ENCODE peak calls at places on chromosomes 1 and 21, in ten cellular contexts. One of them, this sample, is unnamed.

GRCh38 chr1:226738421-226738994 is 574 bp downstream of the ITPKB start:
- DNase-seq in GM23338: peak
- DNase-seq in heart left ventricle: no peak
- DNase-seq in stomach: peak
- DNase-seq in AG10803: peak
- DNase-seq in CD8-positive, alpha-beta T cell: no peak
- DNase-seq in K562: no peak
- DNase-seq in colonic mucosa: peak
- DNase-seq in tibial nerve: no peak
- DNase-seq in AG09309: no peak
- DNase-seq in this sample: peak

GRCh38 chr21:28215214-28215954 is 777.3 kb downstream of the LTN1 start:
- DNase-seq in GM23338: no peak
- DNase-seq in tibial nerve: no peak
- DNase-seq in heart left ventricle: peak
- DNase-seq in AG10803: peak
- DNase-seq in K562: no peak
- DNase-seq in AG09309: peak
- DNase-seq in stomach: no peak
- DNase-seq in CD8-positive, alpha-beta T cell: no peak
- DNase-seq in colonic mucosa: no peak
- DNase-seq in this sample: no peak

GRCh38 chr1:36183309-36183856 is 27.4 kb downstream of the MAP7D1 start:
- DNase-seq in colonic mucosa: no peak
- DNase-seq in GM23338: no peak
- DNase-seq in AG10803: peak
- DNase-seq in AG09309: no peak
- DNase-seq in tibial nerve: no peak
- DNase-seq in stomach: no peak
- DNase-seq in CD8-positive, alpha-beta T cell: no peak
- DNase-seq in K562: no peak
- DNase-seq in heart left ventricle: no peak
- DNase-seq in this sample: no peak

GRCh38 chr1:224114787-224115175 is 870 bp downstream of the FBXO28 start:
- DNase-seq in CD8-positive, alpha-beta T cell: no peak
- DNase-seq in tibial nerve: no peak
- DNase-seq in stomach: no peak
- DNase-seq in GM23338: peak
- DNase-seq in heart left ventricle: no peak
- DNase-seq in AG09309: no peak
- DNase-seq in AG10803: peak
- DNase-seq in K562: no peak
- DNase-seq in colonic mucosa: no peak
- DNase-seq in this sample: no peak

GRCh38 chr1:64163972-64164371 is 39.5 kb upstream of the UBE2U start:
- DNase-seq in colonic mucosa: no peak
- DNase-seq in AG09309: peak
- DNase-seq in K562: no peak
- DNase-seq in CD8-positive, alpha-beta T cell: no peak
- DNase-seq in stomach: no peak
- DNase-seq in AG10803: peak
- DNase-seq in GM23338: peak
- DNase-seq in heart left ventricle: no peak
- DNase-seq in tibial nerve: no peak
- DNase-seq in this sample: peak

GRCh38 chr1:245807954-245808719 is 653.4 kb downstream of the KIF26B start:
- DNase-seq in colonic mucosa: no peak
- DNase-seq in GM23338: no peak
- DNase-seq in CD8-positive, alpha-beta T cell: no peak
- DNase-seq in stomach: no peak
- DNase-seq in heart left ventricle: no peak
- DNase-seq in AG10803: no peak
- DNase-seq in K562: no peak
- DNase-seq in AG09309: no peak
- DNase-seq in tibial nerve: no peak
- DNase-seq in this sample: no peak

GRCh38 chr1:75550559-75550958 is 60.4 kb downstream of the SLC44A5 start:
- DNase-seq in stomach: no peak
- DNase-seq in colonic mucosa: no peak
- DNase-seq in CD8-positive, alpha-beta T cell: no peak
- DNase-seq in AG09309: no peak
- DNase-seq in K562: no peak
- DNase-seq in tibial nerve: no peak
- DNase-seq in heart left ventricle: no peak
- DNase-seq in GM23338: no peak
- DNase-seq in AG10803: no peak
- DNase-seq in this sample: no peak

GRCh38 chr1:13702425-13703127 is 2.6 kb downstream of the PRDM2 start:
- DNase-seq in AG09309: no peak
- DNase-seq in K562: no peak
- DNase-seq in GM23338: no peak
- DNase-seq in CD8-positive, alpha-beta T cell: peak
- DNase-seq in heart left ventricle: no peak
- DNase-seq in stomach: no peak
- DNase-seq in colonic mucosa: no peak
- DNase-seq in tibial nerve: no peak
- DNase-seq in AG10803: no peak
- DNase-seq in this sample: no peak

GRCh38 chr1:117967472-117967871 is 37.9 kb downstream of the WDR3 start:
- DNase-seq in GM23338: peak
- DNase-seq in tibial nerve: no peak
- DNase-seq in AG10803: peak
- DNase-seq in heart left ventricle: no peak
- DNase-seq in colonic mucosa: no peak
- DNase-seq in stomach: no peak
- DNase-seq in CD8-positive, alpha-beta T cell: no peak
- DNase-seq in K562: no peak
- DNase-seq in AG09309: peak
- DNase-seq in this sample: peak

GRCh38 chr1:199545780-199546179 is 481.7 kb upstream of the NR5A2 start:
- DNase-seq in colonic mucosa: no peak
- DNase-seq in GM23338: peak
- DNase-seq in K562: no peak
- DNase-seq in stomach: no peak
- DNase-seq in AG09309: no peak
- DNase-seq in CD8-positive, alpha-beta T cell: no peak
- DNase-seq in heart left ventricle: no peak
- DNase-seq in tibial nerve: no peak
- DNase-seq in AG10803: no peak
- DNase-seq in this sample: no peak

GRCh38 chr1:115062542-115063004 is 26.7 kb downstream of the TSPAN2 start:
- DNase-seq in stomach: peak
- DNase-seq in AG10803: peak
- DNase-seq in K562: no peak
- DNase-seq in heart left ventricle: peak
- DNase-seq in GM23338: no peak
- DNase-seq in AG09309: no peak
- DNase-seq in colonic mucosa: peak
- DNase-seq in tibial nerve: no peak
- DNase-seq in CD8-positive, alpha-beta T cell: peak
- DNase-seq in this sample: peak

GRCh38 chr1:171742577-171742922 is 685 bp upstream of the VAMP4 start:
- DNase-seq in AG10803: peak
- DNase-seq in AG09309: no peak
- DNase-seq in GM23338: peak
- DNase-seq in stomach: peak
- DNase-seq in K562: peak
- DNase-seq in colonic mucosa: peak
- DNase-seq in CD8-positive, alpha-beta T cell: no peak
- DNase-seq in heart left ventricle: peak
- DNase-seq in tibial nerve: peak
- DNase-seq in this sample: no peak

GRCh38 chr1:112707217-112708001 is 482 bp upstream of the RHOC start:
- DNase-seq in tibial nerve: peak
- DNase-seq in AG09309: peak
- DNase-seq in K562: peak
- DNase-seq in colonic mucosa: peak
- DNase-seq in stomach: peak
- DNase-seq in heart left ventricle: peak
- DNase-seq in CD8-positive, alpha-beta T cell: peak
- DNase-seq in AG10803: peak
- DNase-seq in GM23338: peak
- DNase-seq in this sample: peak

GRCh38 chr1:113198806-113199205 is 125.8 kb downstream of the LRIG2 start:
- DNase-seq in colonic mucosa: no peak
- DNase-seq in heart left ventricle: no peak
- DNase-seq in tibial nerve: no peak
- DNase-seq in CD8-positive, alpha-beta T cell: no peak
- DNase-seq in GM23338: no peak
- DNase-seq in stomach: no peak
- DNase-seq in K562: no peak
- DNase-seq in AG10803: no peak
- DNase-seq in AG09309: no peak
- DNase-seq in this sample: no peak

GRCh38 chr1:28258628-28259251 is 578 bp upstream of the SESN2 start:
- DNase-seq in AG09309: no peak
- DNase-seq in stomach: no peak
- DNase-seq in K562: peak
- DNase-seq in colonic mucosa: no peak
- DNase-seq in GM23338: no peak
- DNase-seq in CD8-positive, alpha-beta T cell: no peak
- DNase-seq in heart left ventricle: no peak
- DNase-seq in AG10803: peak
- DNase-seq in tibial nerve: no peak
- DNase-seq in this sample: no peak
- H3K4me3 ChIP-seq in AG09309: peak
- H3K4me3 ChIP-seq in stomach: peak
- H3K4me3 ChIP-seq in K562: peak
- H3K4me3 ChIP-seq in colonic mucosa: peak
- H3K4me3 ChIP-seq in GM23338: peak
- H3K4me3 ChIP-seq in CD8-positive, alpha-beta T cell: peak
- H3K4me3 ChIP-seq in heart left ventricle: no peak
- H3K4me3 ChIP-seq in AG10803: peak
- H3K4me3 ChIP-seq in tibial nerve: peak
- H3K4me3 ChIP-seq in this sample: peak

GRCh38 chr1:87120779-87121178 is 206.3 kb downstream of the HS2ST1 start:
- DNase-seq in AG09309: no peak
- DNase-seq in stomach: no peak
- DNase-seq in CD8-positive, alpha-beta T cell: no peak
- DNase-seq in AG10803: no peak
- DNase-seq in GM23338: peak
- DNase-seq in heart left ventricle: no peak
- DNase-seq in colonic mucosa: no peak
- DNase-seq in tibial nerve: no peak
- DNase-seq in K562: peak
- DNase-seq in this sample: no peak
- TF ChIP-seq CTCF in AG09309: peak
- TF ChIP-seq CTCF in stomach: no peak
- TF ChIP-seq CTCF in CD8-positive, alpha-beta T cell: no peak
- TF ChIP-seq CTCF in AG10803: peak
- TF ChIP-seq CTCF in GM23338: peak
- TF ChIP-seq CTCF in heart left ventricle: peak
- TF ChIP-seq CTCF in colonic mucosa: no peak
- TF ChIP-seq CTCF in tibial nerve: no peak
- TF ChIP-seq CTCF in K562: peak
- TF ChIP-seq CTCF in this sample: peak

GRCh38 chr1:10638559-10639300 is 157.7 kb downstream of the CASZ1 start:
- DNase-seq in AG10803: no peak
- DNase-seq in GM23338: peak
- DNase-seq in K562: no peak
- DNase-seq in heart left ventricle: no peak
- DNase-seq in tibial nerve: no peak
- DNase-seq in stomach: no peak
- DNase-seq in CD8-positive, alpha-beta T cell: no peak
- DNase-seq in AG09309: no peak
- DNase-seq in colonic mucosa: no peak
- DNase-seq in this sample: no peak
- H3K4me3 ChIP-seq in AG10803: no peak
- H3K4me3 ChIP-seq in GM23338: peak
- H3K4me3 ChIP-seq in K562: no peak
- H3K4me3 ChIP-seq in heart left ventricle: no peak
- H3K4me3 ChIP-seq in tibial nerve: peak
- H3K4me3 ChIP-seq in stomach: peak
- H3K4me3 ChIP-seq in CD8-positive, alpha-beta T cell: no peak
- H3K4me3 ChIP-seq in AG09309: no peak
- H3K4me3 ChIP-seq in colonic mucosa: no peak
- H3K4me3 ChIP-seq in this sample: peak

GRCh38 chr1:23066075-23066474 is 46.8 kb downstream of the KDM1A start:
- DNase-seq in heart left ventricle: no peak
- DNase-seq in GM23338: no peak
- DNase-seq in tibial nerve: no peak
- DNase-seq in AG09309: no peak
- DNase-seq in CD8-positive, alpha-beta T cell: no peak
- DNase-seq in K562: no peak
- DNase-seq in colonic mucosa: no peak
- DNase-seq in stomach: no peak
- DNase-seq in AG10803: no peak
- DNase-seq in this sample: no peak
- TF ChIP-seq CTCF in heart left ventricle: no peak
- TF ChIP-seq CTCF in GM23338: no peak
- TF ChIP-seq CTCF in tibial nerve: no peak
- TF ChIP-seq CTCF in AG09309: no peak
- TF ChIP-seq CTCF in CD8-positive, alpha-beta T cell: no peak
- TF ChIP-seq CTCF in K562: no peak
- TF ChIP-seq CTCF in colonic mucosa: no peak
- TF ChIP-seq CTCF in stomach: no peak
- TF ChIP-seq CTCF in AG10803: no peak
- TF ChIP-seq CTCF in this sample: no peak

This sample was measured in astrocyte of the spinal cord.